ENCODE peak calls at places on chromosomes 11 and 22, in four cellular contexts. S, D, C and H are unnamed samples.

GRCh38 chr11:76769645-76770586 is 13.2 kb upstream of the TSKU start:
- DNase-seq in C (peak; percentile 83), S (no peak), D (peak; percentile 45), H (peak; percentile 96)

GRCh38 chr11:119511601-119512000 is 88.6 kb upstream of the THY1 start:
- DNase-seq in S (no peak), D (no peak), C (no peak), H (no peak)

GRCh38 chr11:103842191-103842590 is 194.2 kb upstream of the DDI1 start:
- DNase-seq in S (no peak), D (peak; percentile 10), C (no peak), H (no peak)

GRCh38 chr22:20530368-20531153 is 23.2 kb downstream of the MED15 start:
- DNase-seq in D (peak; percentile 12), S (no peak), C (no peak), H (no peak)

GRCh38 chr11:72431846-72432245 is 2.5 kb downstream of the CLPB start:
- DNase-seq in C (no peak), D (no peak), S (no peak), H (no peak)

GRCh38 chr22:39592104-39593060 is 21.8 kb downstream of the CACNA1I start:
- DNase-seq in C (peak; percentile 65), S (peak; percentile 75), D (no peak), H (no peak)

GRCh38 chr11:112302226-112302868 is 41.7 kb upstream of the PLET1 start:
- DNase-seq in C (no peak), S (no peak), D (no peak), H (no peak)

GRCh38 chr11:57662893-57663292 is 5.0 kb upstream of the ZDHHC5 start:
- DNase-seq in D (peak; percentile 58), C (no peak), S (no peak), H (no peak)

GRCh38 chr11:29260939-29261705 is 755.7 kb downstream of the KCNA4 start:
- DNase-seq in D (peak; percentile 40), C (no peak), S (no peak), H (peak; percentile 43)

GRCh38 chr22:18156878-18157713 is 7.1 kb downstream of the USP18 start:
- DNase-seq in S (peak; percentile 84), D (peak; percentile 82), C (peak; percentile 67), H (peak; percentile 60)

GRCh38 chr11:22699388-22699787 is 33.0 kb downstream of the GAS2 start:
- DNase-seq in D (no peak), S (no peak), C (no peak), H (no peak)

GRCh38 chr11:34343153-34343552 is 14.7 kb downstream of the ABTB2 start:
- DNase-seq in C (no peak), D (no peak), S (no peak), H (no peak)

GRCh38 chr11:115267871-115268270 is 236.3 kb downstream of the CADM1 start:
- DNase-seq in C (no peak), S (no peak), D (no peak), H (no peak)

GRCh38 chr11:111019931-111020381 is 225.6 kb upstream of the POU2AF2 start:
- DNase-seq in C (no peak), S (no peak), D (no peak), H (no peak)

GRCh38 chr11:17354070-17354924 is 2.7 kb downstream of the NCR3LG1 start:
- DNase-seq in S (peak; percentile 72), C (peak; percentile 76), D (peak; percentile 85), H (no peak)

GRCh38 chr11:123065634-123066033 is 3.7 kb upstream of the HSPA8 start:
- DNase-seq in C (no peak), D (no peak), S (no peak), H (no peak)

GRCh38 chr11:111177037-111177988 is 68.2 kb upstream of the POU2AF2 start:
- DNase-seq in D (no peak), S (no peak), C (no peak), H (no peak)

GRCh38 chr11:13289081-13289480 is 11.5 kb downstream of the BMAL1 start:
- DNase-seq in D (peak; percentile 43), S (no peak), C (peak; percentile 11), H (no peak)

GRCh38 chr11:86954288-86955110 is 696 bp downstream of the FZD4 start:
- DNase-seq in C (peak; percentile 85), S (peak; percentile 72), D (peak; percentile 30), H (no peak)

GRCh38 chr11:113272927-113273615 is 41.3 kb upstream of the TTC12 start:
- DNase-seq in S (no peak), D (no peak), C (no peak), H (no peak)

GRCh38 chr11:22416462-22416861 is 78.3 kb downstream of the SLC17A6 start:
- DNase-seq in C (no peak), S (no peak), D (no peak), H (no peak)

GRCh38 chr11:118145285-118146227 is 7.1 kb downstream of the SCN4B start:
- DNase-seq in S (peak; percentile 89), C (peak; percentile 94), D (peak; percentile 99), H (peak; percentile 93)

GRCh38 chr22:36467946-36468345 is 13.5 kb downstream of the TXN2 start:
- DNase-seq in D (no peak), C (peak; percentile 20), S (no peak), H (no peak)

GRCh38 chr11:109145287-109145686 is 276.7 kb upstream of the C11orf87 start:
- DNase-seq in C (no peak), S (no peak), D (no peak), H (no peak)

GRCh38 chr22:48476599-48476998 is 1351.1 kb downstream of the BRD1 start:
- DNase-seq in C (no peak), S (no peak), D (no peak), H (peak; percentile 32)

GRCh38 chr11:67345949-67346819 is 7.2 kb downstream of the POLD4 start:
- DNase-seq in C (peak; percentile 75), S (no peak), D (peak; percentile 87), H (no peak)

GRCh38 chr11:73976451-73977151 is 6.0 kb downstream of the UCP2 start:
- DNase-seq in C (no peak), S (peak; percentile 56), D (no peak), H (no peak)

GRCh38 chr11:10785146-10785474 is 23.6 kb downstream of the EIF4G2 start:
- DNase-seq in C (no peak), D (no peak), S (no peak), H (no peak)

GRCh38 chr11:17686185-17686980 is 33.0 kb upstream of the MYOD1 start:
- DNase-seq in S (no peak), C (no peak), D (no peak), H (no peak)

GRCh38 chr22:40922484-40923303 is 28.5 kb upstream of the RBX1 start:
- DNase-seq in C (no peak), D (peak; percentile 56), S (no peak), H (no peak)

GRCh38 chr11:73175551-73176144 is 33.5 kb upstream of the FCHSD2 start:
- DNase-seq in C (peak; percentile 53), D (no peak), S (peak; percentile 45), H (no peak)

GRCh38 chr22:46537946-46538815 is 761 bp upstream of the CELSR1 start:
- DNase-seq in C (no peak), S (no peak), D (peak; percentile 58), H (no peak)

GRCh38 chr11:21484039-21484438 is 708.8 kb upstream of the ANO5 start:
- DNase-seq in S (no peak), C (no peak), D (no peak), H (no peak)

GRCh38 chr22:44033287-44033686 is 9.2 kb downstream of the PARVB start:
- DNase-seq in C (no peak), D (no peak), S (no peak), H (no peak)

GRCh38 chr22:44030051-44030701 is 6.1 kb downstream of the PARVB start:
- DNase-seq in D (no peak), S (no peak), C (no peak), H (no peak)

GRCh38 chr22:44032126-44032730 is 8.1 kb downstream of the PARVB start:
- DNase-seq in D (no peak), S (no peak), C (no peak), H (no peak)

GRCh38 chr22:44030702-44031082 is 6.6 kb downstream of the PARVB start:
- DNase-seq in S (no peak), C (no peak), D (no peak), H (no peak)

DNA sequence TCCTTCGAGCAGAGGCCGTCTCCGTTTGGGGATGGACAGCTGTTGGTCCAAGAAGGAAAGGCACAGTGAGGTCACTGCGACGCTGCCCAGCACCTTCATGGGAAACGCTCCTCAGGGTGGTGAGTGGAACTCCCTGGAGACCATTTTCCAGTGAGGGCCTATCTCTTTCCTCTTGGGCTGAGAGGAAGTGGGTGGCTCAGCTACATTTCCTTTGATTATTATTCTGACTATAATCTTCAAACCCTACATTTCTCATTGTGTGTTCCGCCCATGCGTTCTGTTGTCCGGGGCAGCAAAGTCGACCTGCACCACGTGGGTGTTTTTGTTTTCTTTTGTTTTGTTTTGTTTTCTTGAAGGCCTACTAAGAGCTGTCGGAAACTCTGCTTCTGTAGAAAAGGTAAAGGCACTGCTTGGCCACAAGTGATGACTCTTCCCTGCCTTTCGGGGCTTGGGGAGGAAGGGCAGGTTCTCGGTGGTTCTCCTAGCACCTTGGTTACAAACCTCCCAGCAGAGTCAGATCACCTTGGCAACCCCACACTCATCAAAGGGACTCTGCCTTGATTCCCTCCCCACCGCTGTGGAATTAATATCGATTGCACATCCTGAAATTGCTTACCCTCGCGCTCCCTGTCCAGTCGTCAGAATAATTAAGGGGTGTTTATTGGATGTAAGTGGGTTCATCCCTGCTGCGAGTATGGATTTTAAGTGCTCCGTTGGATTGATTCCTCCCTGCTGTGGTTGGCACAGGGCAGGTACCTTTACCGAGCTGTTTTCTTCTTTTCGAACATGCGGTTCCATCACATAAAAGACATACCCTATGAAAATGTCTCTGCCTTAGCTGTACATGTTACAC is 7.2 kb downstream of the PARVB start:
- DNase-seq in C (no peak), S (no peak), D (no peak), H (no peak)
- H3K4me1 ChIP-seq in C (peaks cover 6% of the 10 kb centered on the region), S (no peaks in the 10 kb centered on the region), D (peaks cover 7% of the 10 kb centered on the region), H (no peaks in the 10 kb centered on the region)

DNA sequence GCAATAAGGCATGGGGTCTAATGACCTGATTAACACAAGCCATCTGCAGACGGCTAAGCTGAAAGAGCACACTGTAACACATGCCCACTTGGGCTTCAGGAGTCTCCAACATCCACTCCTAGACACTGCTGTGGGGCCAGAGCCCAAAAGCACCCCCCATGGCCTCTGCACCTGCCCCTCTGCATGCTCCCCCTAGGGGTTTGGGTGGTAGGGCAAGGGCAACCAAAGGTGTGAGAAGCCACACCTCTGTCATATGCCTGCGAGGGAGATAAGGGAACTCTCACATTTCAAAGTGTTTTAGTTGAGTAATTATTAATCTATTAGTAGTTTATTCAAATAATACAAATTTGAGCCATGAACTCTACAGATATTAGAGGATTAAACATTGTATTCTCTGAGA is 30.8 kb downstream of the CTSC start:
- DNase-seq in C (no peak), D (no peak), S (no peak), H (no peak)
- H3K4me1 ChIP-seq in C (no peaks in the 10 kb centered on the region), D (no peaks in the 10 kb centered on the region), S (no peaks in the 10 kb centered on the region), H (no peaks in the 10 kb centered on the region)

DNA sequence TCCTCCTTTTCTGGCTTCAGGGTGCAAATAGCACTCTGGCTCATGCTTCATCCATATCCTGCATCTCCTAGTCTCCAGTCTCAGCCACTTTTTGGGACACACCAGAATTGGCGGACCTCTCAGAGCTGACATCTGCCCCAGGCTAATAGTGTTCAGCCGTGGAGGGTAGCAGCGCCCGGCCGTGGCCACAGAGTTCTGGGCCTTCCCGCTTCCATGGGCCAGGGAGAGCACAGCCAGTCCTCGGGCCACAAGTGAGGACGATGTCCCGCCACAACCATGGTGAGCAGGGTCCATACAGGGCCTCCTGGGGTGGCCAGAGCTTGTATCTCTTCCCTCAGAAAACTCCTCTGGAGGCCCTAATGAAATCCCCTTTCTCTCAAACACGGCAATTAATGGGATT is 26.0 kb downstream of the DKK3 start:
- DNase-seq in S (peak; percentile 57), C (no peak), D (no peak), H (no peak)
- H3K4me1 ChIP-seq in S (no peaks in the 10 kb centered on the region), C (peaks cover 16% of the 10 kb centered on the region), D (peaks cover 17% of the 10 kb centered on the region), H (no peaks in the 10 kb centered on the region)

GRCh38 chr11:9688716-9689511 is 25.0 kb downstream of the SWAP70 start:
- DNase-seq in C (no peak), D (no peak), S (no peak), H (no peak)
- H3K4me1 ChIP-seq in C (peaks cover 13% of the 10 kb centered on the region), D (no peaks in the 10 kb centered on the region), S (no peaks in the 10 kb centered on the region), H (no peaks in the 10 kb centered on the region)